ENCODE peak calls at places on chromosomes 3 and 15, in nine cellular contexts. I is WTC11; M is B cell; L is stimulated activated CD4-positive, alpha-beta T cell treated with anti-CD3 and anti-CD28 coated beads, Interleukin-2, amount 100 ng/mL, for 48 hours; D is Right ventricle myocardium superior; O is AG08395; X is esophagus squamous epithelium; B is pons; T is D341Med. N is an unnamed sample.

GRCh38 chr3:130894130-130894872 is 417 bp downstream of the ATP2C1 start:
- DNase-seq in I (peak; percentile 50), M (peak; percentile 47), L (peak; percentile 15), D (peak; percentile 57), O (peak; percentile 31), X (no peak), B (peak; percentile 73), T (peak; percentile 75), N (no peak)

GRCh38 chr3:59654120-59654952 is 604.5 kb upstream of the CFAP20DC start:
- DNase-seq in I (no peak), M (no peak), L (no peak), D (peak; percentile 58), O (no peak), X (no peak), B (peak; percentile 31), T (no peak), N (no peak)

GRCh38 chr3:191253089-191253799 is 54.2 kb downstream of the OSTN start:
- DNase-seq in I (no peak), M (peak; percentile 56), L (no peak), D (no peak), O (no peak), X (no peak), B (peak; percentile 31), T (no peak), N (no peak)

GRCh38 chr15:57328479-57329250 is 47.6 kb upstream of the CGNL1 start:
- DNase-seq in I (no peak), M (no peak), L (no peak), D (no peak), O (no peak), X (no peak), B (no peak), T (no peak), N (no peak)

GRCh38 chr3:175940243-175940642 is 1081.1 kb downstream of the NAALADL2 start:
- DNase-seq in I (no peak), M (no peak), L (no peak), D (no peak), O (peak; percentile 6), X (no peak), B (no peak), T (no peak), N (no peak)

GRCh38 chr3:191944835-191945234 is 483.9 kb downstream of the PYDC2 start:
- DNase-seq in I (no peak), M (no peak), L (no peak), D (no peak), O (no peak), X (no peak), B (no peak), T (no peak), N (no peak)

GRCh38 chr3:13564751-13565560 is 16.0 kb downstream of the FBLN2 start:
- DNase-seq in I (no peak), M (no peak), L (no peak), D (peak; percentile 76), O (no peak), X (no peak), B (no peak), T (no peak), N (no peak)

GRCh38 chr15:85024509-85025336 is 43.1 kb downstream of the PDE8A start:
- DNase-seq in I (no peak), M (no peak), L (no peak), D (no peak), O (peak; percentile 81), X (no peak), B (peak; percentile 75), T (no peak), N (no peak)

GRCh38 chr15:78715930-78716329 is 74.9 kb upstream of the CHRNB4 start:
- DNase-seq in I (no peak), M (no peak), L (no peak), D (no peak), O (no peak), X (no peak), B (no peak), T (no peak), N (no peak)

GRCh38 chr3:116005404-116005803 is 382.1 kb downstream of the GAP43 start:
- DNase-seq in I (no peak), M (no peak), L (no peak), D (peak; percentile 46), O (peak; percentile 95), X (no peak), B (no peak), T (peak; percentile 75), N (no peak)

GRCh38 chr15:90184119-90184785 is 16.9 kb upstream of the SEMA4B start:
- DNase-seq in I (no peak), M (peak; percentile 74), L (peak; percentile 30), D (peak; percentile 87), O (peak; percentile 72), X (peak; percentile 22), B (peak; percentile 47), T (no peak), N (no peak)

GRCh38 chr3:184874709-184875644 is 63.0 kb downstream of the VPS8 start:
- DNase-seq in I (peak; percentile 18), M (no peak), L (no peak), D (no peak), O (peak; percentile 43), X (no peak), B (peak; percentile 34), T (peak; percentile 54), N (no peak)

GRCh38 chr15:39680868-39681267 is 100.0 kb downstream of the THBS1 start:
- DNase-seq in I (no peak), M (no peak), L (no peak), D (no peak), O (peak; percentile 62), X (no peak), B (no peak), T (no peak), N (no peak)

GRCh38 chr3:129119365-129120100 is 2.1 kb downstream of the RAB43 start:
- DNase-seq in I (no peak), M (no peak), L (no peak), D (no peak), O (no peak), X (no peak), B (no peak), T (no peak), N (no peak)

GRCh38 chr3:166688665-166689064 is 691.4 kb downstream of the ZBBX start:
- DNase-seq in I (no peak), M (no peak), L (no peak), D (no peak), O (no peak), X (no peak), B (no peak), T (no peak), N (no peak)

N was measured in SIG-M5.